ENCODE peak calls at places on chromosomes 16 and 17, in ten cellular contexts. One of them, this sample, is unnamed.

GRCh38 chr16:86379505-86379846 is 130.9 kb upstream of the FOXF1 start:
- DNase-seq in fibroblast of villous mesenchyme: peak; percentile 62
- DNase-seq in nephron progenitor cell: no peak
- DNase-seq in Calu3: no peak
- DNase-seq in mucosa of descending colon: no peak
- DNase-seq in WTC11: no peak
- DNase-seq in endodermal cell: no peak
- DNase-seq in cardiac fibroblast: no peak
- DNase-seq in CD8-positive, alpha-beta T cell: no peak
- DNase-seq in choroid plexus epithelial cell: no peak
- DNase-seq in this sample: no peak

GRCh38 chr16:58426095-58426494 is 33.8 kb downstream of the GINS3 start:
- DNase-seq in fibroblast of villous mesenchyme: no peak
- DNase-seq in nephron progenitor cell: no peak
- DNase-seq in Calu3: no peak
- DNase-seq in mucosa of descending colon: no peak
- DNase-seq in WTC11: no peak
- DNase-seq in endodermal cell: no peak
- DNase-seq in cardiac fibroblast: no peak
- DNase-seq in CD8-positive, alpha-beta T cell: peak; percentile 28
- DNase-seq in choroid plexus epithelial cell: no peak
- DNase-seq in this sample: no peak

GRCh38 chr17:77644981-77645380 is 313.5 kb upstream of the TNRC6C start:
- DNase-seq in fibroblast of villous mesenchyme: no peak
- DNase-seq in nephron progenitor cell: peak; percentile 22
- DNase-seq in Calu3: no peak
- DNase-seq in mucosa of descending colon: no peak
- DNase-seq in WTC11: peak; percentile 38
- DNase-seq in endodermal cell: peak; percentile 85
- DNase-seq in cardiac fibroblast: no peak
- DNase-seq in CD8-positive, alpha-beta T cell: peak; percentile 59
- DNase-seq in choroid plexus epithelial cell: no peak
- DNase-seq in this sample: no peak

GRCh38 chr17:50213026-50214015 is 11.9 kb upstream of the COL1A1 start:
- DNase-seq in fibroblast of villous mesenchyme: no peak
- DNase-seq in nephron progenitor cell: no peak
- DNase-seq in Calu3: peak; percentile 38
- DNase-seq in mucosa of descending colon: no peak
- DNase-seq in WTC11: peak; percentile 56
- DNase-seq in endodermal cell: peak; percentile 92
- DNase-seq in cardiac fibroblast: no peak
- DNase-seq in CD8-positive, alpha-beta T cell: peak; percentile 40
- DNase-seq in choroid plexus epithelial cell: no peak
- DNase-seq in this sample: no peak

GRCh38 chr16:68376590-68376989 is 65.8 kb downstream of the PRMT7 start:
- DNase-seq in fibroblast of villous mesenchyme: no peak
- DNase-seq in nephron progenitor cell: no peak
- DNase-seq in Calu3: no peak
- DNase-seq in mucosa of descending colon: peak; percentile 29
- DNase-seq in WTC11: no peak
- DNase-seq in endodermal cell: no peak
- DNase-seq in cardiac fibroblast: no peak
- DNase-seq in CD8-positive, alpha-beta T cell: no peak
- DNase-seq in choroid plexus epithelial cell: no peak
- DNase-seq in this sample: no peak

GRCh38 chr17:39995438-39995837 is 14.8 kb downstream of the PSMD3 start:
- DNase-seq in fibroblast of villous mesenchyme: no peak
- DNase-seq in nephron progenitor cell: no peak
- DNase-seq in Calu3: no peak
- DNase-seq in mucosa of descending colon: no peak
- DNase-seq in WTC11: no peak
- DNase-seq in endodermal cell: no peak
- DNase-seq in cardiac fibroblast: no peak
- DNase-seq in CD8-positive, alpha-beta T cell: no peak
- DNase-seq in choroid plexus epithelial cell: no peak
- DNase-seq in this sample: no peak

GRCh38 chr16:56363781-56364565 is 61.4 kb downstream of the AMFR start:
- DNase-seq in fibroblast of villous mesenchyme: no peak
- DNase-seq in nephron progenitor cell: no peak
- DNase-seq in Calu3: no peak
- DNase-seq in mucosa of descending colon: no peak
- DNase-seq in WTC11: no peak
- DNase-seq in endodermal cell: no peak
- DNase-seq in cardiac fibroblast: no peak
- DNase-seq in CD8-positive, alpha-beta T cell: no peak
- DNase-seq in choroid plexus epithelial cell: no peak
- DNase-seq in this sample: no peak

GRCh38 chr16:78179666-78180065 is 80.2 kb downstream of the WWOX start:
- DNase-seq in fibroblast of villous mesenchyme: no peak
- DNase-seq in nephron progenitor cell: no peak
- DNase-seq in Calu3: no peak
- DNase-seq in mucosa of descending colon: no peak
- DNase-seq in WTC11: no peak
- DNase-seq in endodermal cell: no peak
- DNase-seq in cardiac fibroblast: no peak
- DNase-seq in CD8-positive, alpha-beta T cell: no peak
- DNase-seq in choroid plexus epithelial cell: no peak
- DNase-seq in this sample: no peak

GRCh38 chr17:69208640-69209039 is 20.0 kb downstream of the ABCA10 start:
- DNase-seq in fibroblast of villous mesenchyme: no peak
- DNase-seq in nephron progenitor cell: no peak
- DNase-seq in Calu3: no peak
- DNase-seq in mucosa of descending colon: no peak
- DNase-seq in WTC11: no peak
- DNase-seq in endodermal cell: no peak
- DNase-seq in cardiac fibroblast: no peak
- DNase-seq in CD8-positive, alpha-beta T cell: no peak
- DNase-seq in choroid plexus epithelial cell: no peak
- DNase-seq in this sample: no peak

GRCh38 chr17:69218986-69219385 is 9.6 kb downstream of the ABCA10 start:
- DNase-seq in fibroblast of villous mesenchyme: no peak
- DNase-seq in nephron progenitor cell: no peak
- DNase-seq in Calu3: no peak
- DNase-seq in mucosa of descending colon: no peak
- DNase-seq in WTC11: no peak
- DNase-seq in endodermal cell: no peak
- DNase-seq in cardiac fibroblast: no peak
- DNase-seq in CD8-positive, alpha-beta T cell: no peak
- DNase-seq in choroid plexus epithelial cell: no peak
- DNase-seq in this sample: no peak

GRCh38 chr17:69213059-69213813 is 15.4 kb downstream of the ABCA10 start:
- DNase-seq in fibroblast of villous mesenchyme: no peak
- DNase-seq in nephron progenitor cell: no peak
- DNase-seq in Calu3: no peak
- DNase-seq in mucosa of descending colon: no peak
- DNase-seq in WTC11: peak; percentile 28
- DNase-seq in endodermal cell: peak; percentile 76
- DNase-seq in cardiac fibroblast: peak; percentile 8
- DNase-seq in CD8-positive, alpha-beta T cell: no peak
- DNase-seq in choroid plexus epithelial cell: no peak
- DNase-seq in this sample: no peak
- TF ChIP-seq CTCF in fibroblast of villous mesenchyme: no peak
- TF ChIP-seq CTCF in nephron progenitor cell: no peak
- TF ChIP-seq CTCF in Calu3: no peak
- TF ChIP-seq CTCF in mucosa of descending colon: no peak
- TF ChIP-seq CTCF in WTC11: no peak
- TF ChIP-seq CTCF in endodermal cell: peak; percentile 38
- TF ChIP-seq CTCF in cardiac fibroblast: no peak
- TF ChIP-seq CTCF in CD8-positive, alpha-beta T cell: no peak
- TF ChIP-seq CTCF in choroid plexus epithelial cell: no peak
- TF ChIP-seq CTCF in this sample: no peak

GRCh38 chr16:65122974-65123845 is 1.3 kb upstream of the CDH11 start:
- DNase-seq in fibroblast of villous mesenchyme: peak; percentile 70
- DNase-seq in nephron progenitor cell: peak; percentile 64
- DNase-seq in Calu3: no peak
- DNase-seq in mucosa of descending colon: peak; percentile 61
- DNase-seq in WTC11: peak; percentile 37
- DNase-seq in endodermal cell: peak; percentile 76
- DNase-seq in cardiac fibroblast: peak; percentile 65
- DNase-seq in CD8-positive, alpha-beta T cell: no peak
- DNase-seq in choroid plexus epithelial cell: peak; percentile 67
- DNase-seq in this sample: peak; percentile 41

GRCh38 chr16:65120811-65121721 is 797 bp downstream of the CDH11 start:
- DNase-seq in fibroblast of villous mesenchyme: peak; percentile 36
- DNase-seq in nephron progenitor cell: peak; percentile 51
- DNase-seq in Calu3: no peak
- DNase-seq in mucosa of descending colon: peak; percentile 50
- DNase-seq in WTC11: peak; percentile 40
- DNase-seq in endodermal cell: peak; percentile 80
- DNase-seq in cardiac fibroblast: peak; percentile 56
- DNase-seq in CD8-positive, alpha-beta T cell: no peak
- DNase-seq in choroid plexus epithelial cell: peak; percentile 51
- DNase-seq in this sample: no peak

GRCh38 chr16:65123846-65124513 is 2.1 kb upstream of the CDH11 start:
- DNase-seq in fibroblast of villous mesenchyme: peak; percentile 31
- DNase-seq in nephron progenitor cell: no peak
- DNase-seq in Calu3: no peak
- DNase-seq in mucosa of descending colon: no peak
- DNase-seq in WTC11: no peak
- DNase-seq in endodermal cell: peak; percentile 53
- DNase-seq in cardiac fibroblast: no peak
- DNase-seq in CD8-positive, alpha-beta T cell: no peak
- DNase-seq in choroid plexus epithelial cell: peak; percentile 55
- DNase-seq in this sample: no peak

GRCh38 chr16:65122724-65122973 is 786 bp upstream of the CDH11 start:
- DNase-seq in fibroblast of villous mesenchyme: no peak
- DNase-seq in nephron progenitor cell: no peak
- DNase-seq in Calu3: no peak
- DNase-seq in mucosa of descending colon: no peak
- DNase-seq in WTC11: no peak
- DNase-seq in endodermal cell: no peak
- DNase-seq in cardiac fibroblast: no peak
- DNase-seq in CD8-positive, alpha-beta T cell: no peak
- DNase-seq in choroid plexus epithelial cell: no peak
- DNase-seq in this sample: no peak

DNA sequence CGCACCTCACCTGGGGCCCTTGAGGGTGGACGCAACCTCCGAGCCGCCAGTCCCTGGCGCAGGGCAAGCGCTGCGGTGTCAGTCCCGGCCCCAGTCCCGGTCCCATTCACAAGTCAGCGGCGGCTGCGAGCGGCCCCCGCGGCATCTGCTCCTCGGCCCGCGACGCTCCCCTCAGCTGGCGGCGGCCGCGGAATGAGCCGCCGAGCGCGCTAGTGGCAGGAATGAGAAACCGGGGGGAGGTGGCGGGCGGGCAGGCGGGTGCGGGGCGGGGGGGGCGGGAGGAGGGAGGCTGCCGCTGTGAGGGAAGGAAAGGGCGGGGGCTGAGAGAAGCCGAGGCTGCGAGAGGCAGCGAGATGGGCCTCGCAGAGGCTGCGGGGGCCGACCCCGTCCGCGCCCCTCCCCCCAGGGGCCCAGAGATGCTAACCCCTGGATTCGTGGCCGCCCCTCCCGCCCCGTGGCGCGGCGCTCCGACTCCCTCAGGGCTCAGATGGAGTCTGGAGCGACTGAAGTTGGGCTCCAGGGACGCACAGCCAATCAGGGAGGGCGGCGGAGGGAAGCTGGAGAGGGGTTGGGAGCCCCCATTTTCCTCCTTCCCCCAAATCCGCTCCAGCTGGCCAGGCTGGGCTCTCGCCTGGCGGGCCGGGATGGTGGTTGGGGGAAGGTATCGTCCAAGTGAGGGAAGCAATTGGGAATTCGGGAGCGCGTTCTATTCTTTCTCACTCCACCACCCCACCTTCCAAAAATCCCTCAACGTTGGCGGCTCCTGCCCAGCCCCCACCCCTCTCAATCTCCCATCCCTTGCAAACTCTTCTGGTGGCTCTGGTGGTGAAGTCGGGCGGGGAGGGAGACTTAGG is at the start of gene CDH11:
- DNase-seq in fibroblast of villous mesenchyme: peak; percentile 89
- DNase-seq in nephron progenitor cell: peak; percentile 84
- DNase-seq in Calu3: no peak
- DNase-seq in mucosa of descending colon: peak; percentile 58
- DNase-seq in WTC11: peak; percentile 70
- DNase-seq in endodermal cell: peak; percentile 84
- DNase-seq in cardiac fibroblast: peak; percentile 76
- DNase-seq in CD8-positive, alpha-beta T cell: no peak
- DNase-seq in choroid plexus epithelial cell: peak; percentile 92
- DNase-seq in this sample: peak; percentile 76
- TF ChIP-seq CTCF in fibroblast of villous mesenchyme: peak; percentile 39
- TF ChIP-seq CTCF in nephron progenitor cell: no peak
- TF ChIP-seq CTCF in Calu3: no peak
- TF ChIP-seq CTCF in mucosa of descending colon: no peak
- TF ChIP-seq CTCF in WTC11: no peak
- TF ChIP-seq CTCF in endodermal cell: peak; percentile 39
- TF ChIP-seq CTCF in cardiac fibroblast: peak; percentile 26
- TF ChIP-seq CTCF in CD8-positive, alpha-beta T cell: no peak
- TF ChIP-seq CTCF in choroid plexus epithelial cell: peak; percentile 46
- TF ChIP-seq CTCF in this sample: peak; percentile 37

DNA sequence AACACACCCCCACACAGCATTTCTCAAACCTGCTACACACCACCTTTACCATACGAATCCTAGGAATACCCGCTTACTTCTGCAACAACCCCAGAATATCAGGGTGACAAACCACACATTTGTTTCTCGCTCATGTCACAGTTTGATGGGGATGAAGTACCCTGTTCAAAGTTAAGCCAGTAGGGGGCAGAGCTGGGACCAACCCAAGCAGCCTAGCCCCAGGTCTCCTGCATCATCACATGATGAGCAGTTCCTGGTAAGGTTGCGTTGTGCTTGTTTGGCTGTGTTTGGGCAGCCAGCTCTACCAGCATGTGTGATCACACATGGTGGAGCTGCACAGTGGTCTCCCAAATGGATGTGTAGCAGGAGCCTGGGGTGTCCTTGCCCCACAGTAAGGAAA is 103.6 kb upstream of the C16orf82 start:
- DNase-seq in fibroblast of villous mesenchyme: peak; percentile 34
- DNase-seq in nephron progenitor cell: peak; percentile 9
- DNase-seq in Calu3: no peak
- DNase-seq in mucosa of descending colon: no peak
- DNase-seq in WTC11: peak; percentile 63
- DNase-seq in endodermal cell: peak; percentile 88
- DNase-seq in cardiac fibroblast: peak; percentile 9
- DNase-seq in CD8-positive, alpha-beta T cell: no peak
- DNase-seq in choroid plexus epithelial cell: peak; percentile 44
- DNase-seq in this sample: no peak
- TF ChIP-seq CTCF in fibroblast of villous mesenchyme: peak; percentile 55
- TF ChIP-seq CTCF in nephron progenitor cell: peak; percentile 16
- TF ChIP-seq CTCF in Calu3: no peak
- TF ChIP-seq CTCF in mucosa of descending colon: no peak
- TF ChIP-seq CTCF in WTC11: peak; percentile 50
- TF ChIP-seq CTCF in endodermal cell: peak; percentile 87
- TF ChIP-seq CTCF in cardiac fibroblast: peak; percentile 15
- TF ChIP-seq CTCF in CD8-positive, alpha-beta T cell: no peak
- TF ChIP-seq CTCF in choroid plexus epithelial cell: peak; percentile 55
- TF ChIP-seq CTCF in this sample: no peak

DNA sequence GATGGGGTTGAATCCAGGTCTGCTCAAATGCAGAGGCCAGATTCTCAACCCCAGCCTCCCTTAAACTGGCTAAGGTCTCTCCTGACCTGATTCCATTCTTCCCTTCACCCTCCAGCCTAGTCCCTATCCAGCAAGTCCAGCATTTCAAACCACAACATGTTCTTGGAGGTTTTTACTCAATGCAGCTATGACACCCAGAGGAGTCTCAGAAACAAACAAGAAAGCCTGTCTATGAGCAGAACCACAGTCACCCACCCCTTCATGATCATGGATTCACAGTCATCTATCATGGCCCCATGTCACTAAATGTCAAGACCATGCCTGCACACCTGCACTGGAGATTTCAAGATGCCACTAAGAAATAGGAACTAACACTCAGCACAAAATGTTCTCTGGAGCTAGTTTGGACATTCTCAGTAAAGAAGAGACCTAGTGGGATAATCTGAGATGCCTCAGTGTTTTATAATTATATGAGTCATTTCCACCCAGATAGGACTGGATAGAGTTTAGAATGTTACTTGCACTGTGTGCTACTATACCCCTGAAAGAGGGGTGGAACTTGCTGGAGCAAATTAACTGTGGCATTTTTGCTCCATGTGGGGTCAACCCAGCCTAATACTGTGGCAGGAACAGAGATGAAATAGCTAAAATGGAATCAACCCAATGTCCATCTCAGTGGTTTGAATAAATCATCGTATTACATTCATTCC is 9.5 kb upstream of the METTL22 start:
- DNase-seq in fibroblast of villous mesenchyme: no peak
- DNase-seq in nephron progenitor cell: no peak
- DNase-seq in Calu3: no peak
- DNase-seq in mucosa of descending colon: no peak
- DNase-seq in WTC11: no peak
- DNase-seq in endodermal cell: no peak
- DNase-seq in cardiac fibroblast: peak; percentile 58
- DNase-seq in CD8-positive, alpha-beta T cell: no peak
- DNase-seq in choroid plexus epithelial cell: peak; percentile 60
- DNase-seq in this sample: no peak
- TF ChIP-seq CTCF in fibroblast of villous mesenchyme: no peak
- TF ChIP-seq CTCF in nephron progenitor cell: no peak
- TF ChIP-seq CTCF in Calu3: no peak
- TF ChIP-seq CTCF in mucosa of descending colon: no peak
- TF ChIP-seq CTCF in WTC11: no peak
- TF ChIP-seq CTCF in endodermal cell: no peak
- TF ChIP-seq CTCF in cardiac fibroblast: no peak
- TF ChIP-seq CTCF in CD8-positive, alpha-beta T cell: no peak
- TF ChIP-seq CTCF in choroid plexus epithelial cell: peak; percentile 16
- TF ChIP-seq CTCF in this sample: no peak